ENCODE peak calls at places on chromosomes 11 and 22, in six cellular contexts. H, S, P, N, Y and B are unnamed samples.

GRCh38 chr22:49305215-49305965 is 522.3 kb downstream of the BRD1 start:
- DNase-seq in N (peak), S (peak), Y (no peak), P (peak), H (no peak), B (peak)

GRCh38 chr22:33018232-33018864 is 39.8 kb downstream of the SYN3 start:
- DNase-seq in P (peak), S (peak), H (peak), Y (peak), N (peak), B (peak)

GRCh38 chr22:37021710-37022482 is 2.4 kb downstream of the MPST start:
- DNase-seq in S (peak), N (peak), Y (no peak), P (peak), H (no peak), B (peak)

GRCh38 chr22:26918236-26918635 is 260.8 kb downstream of the MIAT start:
- DNase-seq in N (no peak), S (no peak), P (no peak), H (no peak), Y (no peak), B (no peak)

GRCh38 chr22:37126882-37127281 is 17.4 kb upstream of the TMPRSS6 start:
- DNase-seq in S (no peak), Y (no peak), P (no peak), H (no peak), N (no peak), B (no peak)

GRCh38 chr11:82869657-82870056 is 30.6 kb downstream of the PRCP start:
- DNase-seq in N (no peak), S (no peak), Y (no peak), P (no peak), H (no peak), B (no peak)

GRCh38 chr22:23849009-23850006 is 8.4 kb upstream of the SLC2A11 start:
- DNase-seq in N (peak), S (peak), Y (peak), P (peak), H (peak), B (peak)

GRCh38 chr11:44746894-44747293 is 20.1 kb downstream of the TSPAN18 start:
- DNase-seq in S (no peak), P (no peak), N (no peak), Y (peak), H (no peak), B (no peak)

GRCh38 chr11:93287434-93287833 is 43.1 kb upstream of the DEUP1 start:
- DNase-seq in P (no peak), S (no peak), Y (no peak), N (no peak), H (no peak), B (no peak)

GRCh38 chr11:128157423-128158298 is 429.7 kb downstream of the ETS1 start:
- DNase-seq in S (peak), H (peak), N (peak), Y (peak), P (peak), B (peak)

GRCh38 chr11:64796047-64796756 is 6.8 kb downstream of the MAP4K2 start:
- DNase-seq in S (no peak), P (no peak), Y (no peak), H (no peak), N (no peak), B (no peak)

GRCh38 chr22:49764151-49764581 is 63.5 kb downstream of the BRD1 start:
- DNase-seq in Y (no peak), P (no peak), N (no peak), S (no peak), H (peak), B (peak)

GRCh38 chr11:84144531-84144930 is 858.4 kb upstream of the CCDC90B start:
- DNase-seq in Y (peak), P (no peak), N (no peak), H (no peak), S (no peak), B (no peak)

GRCh38 chr22:20641198-20641892 is 132.6 kb upstream of the SERPIND1 start:
- DNase-seq in S (no peak), H (no peak), Y (no peak), P (no peak), N (no peak), B (no peak)

GRCh38 chr11:122882809-122883681 is 486 bp downstream of the JHY start:
- DNase-seq in S (peak), N (peak), Y (no peak), H (peak), P (no peak), B (peak)

GRCh38 chr11:68371176-68372041 is 59.0 kb downstream of the LRP5 start:
- DNase-seq in N (no peak), P (no peak), Y (no peak), H (no peak), S (no peak), B (no peak)

GRCh38 chr11:61120865-61121831 is 18.9 kb downstream of the CD5 start:
- DNase-seq in P (no peak), S (peak), H (peak), N (peak), Y (no peak), B (no peak)

GRCh38 chr22:46066691-46067090 is 83.6 kb upstream of the PPARA start:
- DNase-seq in H (peak), N (no peak), S (no peak), P (no peak), Y (no peak), B (peak)

GRCh38 chr11:12249590-12250260 is 127.6 kb upstream of the PARVA start:
- DNase-seq in Y (no peak), N (no peak), S (no peak), P (peak), H (no peak), B (no peak)

GRCh38 chr11:76208829-76209670 is 2.7 kb upstream of the WNT11 start:
- DNase-seq in Y (no peak), H (no peak), S (peak), N (peak), P (peak), B (peak)

GRCh38 chr22:49415219-49415951 is 412.3 kb downstream of the BRD1 start:
- DNase-seq in Y (no peak), N (no peak), H (no peak), S (no peak), P (no peak), B (no peak)

GRCh38 chr11:61830318-61831105 is 2.4 kb downstream of the FADS2 start:
- DNase-seq in S (no peak), N (no peak), Y (no peak), H (no peak), P (no peak), B (no peak)

GRCh38 chr11:134463716-134464115 is 51.7 kb upstream of the B3GAT1 start:
- DNase-seq in Y (no peak), N (no peak), S (no peak), H (no peak), P (no peak), B (no peak)

GRCh38 chr11:94925422-94926270 is 47.7 kb downstream of the CWC15 start:
- DNase-seq in N (peak), P (no peak), Y (no peak), S (no peak), H (no peak), B (no peak)

GRCh38 chr22:44628273-44628672 is 73.7 kb upstream of the PRR5 start:
- DNase-seq in N (no peak), H (no peak), P (no peak), Y (no peak), S (no peak), B (no peak)

GRCh38 chr11:44726278-44727113 is at the start of gene TSPAN18:
- DNase-seq in P (peak), H (no peak), N (peak), Y (no peak), S (peak), B (peak)

GRCh38 chr22:22520020-22520656 is at the start of gene ZNF280A:
- DNase-seq in P (peak), H (no peak), N (no peak), S (no peak), Y (no peak), B (no peak)

GRCh38 chr11:69220581-69221051 is 64.9 kb downstream of the SMIM38 start:
- DNase-seq in H (no peak), S (no peak), P (no peak), Y (no peak), N (no peak), B (no peak)

GRCh38 chr11:72589802-72590761 is 84.1 kb downstream of the PDE2A start:
- DNase-seq in Y (no peak), S (peak), H (no peak), N (peak), P (peak), B (peak)

GRCh38 chr11:113162590-113162961 is 151.8 kb upstream of the TTC12 start:
- DNase-seq in H (no peak), S (no peak), P (no peak), Y (peak), N (peak), B (peak)

GRCh38 chr11:103988595-103988969 is 47.9 kb upstream of the DDI1 start:
- DNase-seq in S (no peak), P (peak), Y (no peak), H (no peak), N (no peak), B (no peak)